ENCODE peak calls at places on chromosomes 3 and 15, in five cellular contexts. P is EL, R is glomerular endothelial cell, N is kidney tubule cell, S is GM04503. T is an unnamed sample.

GRCh38 chr3:150469931-150470740 is 62.0 kb downstream of the TSC22D2 start:
- DNase-seq in S (no peak), P (peak), N (peak), R (no peak), T (no peak)

GRCh38 chr15:90523373-90523772 is 6.3 kb upstream of the CRTC3 start:
- DNase-seq in S (no peak), N (no peak), R (no peak), P (no peak), T (no peak)

GRCh38 chr3:132083583-132084372 is 49.0 kb upstream of the CPNE4 start:
- DNase-seq in N (peak), P (peak), R (peak), S (no peak), T (no peak)

GRCh38 chr3:147419062-147419701 is 10.0 kb downstream of the ZIC1 start:
- DNase-seq in P (no peak), S (no peak), R (no peak), N (peak), T (no peak)

GRCh38 chr3:182983811-182984210 is 3.5 kb upstream of the DCUN1D1 start:
- DNase-seq in R (no peak), P (no peak), S (no peak), N (no peak), T (no peak)

GRCh38 chr3:44795197-44795596 is 33.6 kb downstream of the KIF15 start:
- DNase-seq in S (peak), P (peak), N (no peak), R (no peak), T (no peak)

GRCh38 chr15:34122771-34123183 is 20.9 kb downstream of the PGBD4 start:
- DNase-seq in S (no peak), R (peak), P (peak), N (peak), T (no peak)

GRCh38 chr15:66865622-66866611 is 163.9 kb downstream of the SMAD6 start:
- DNase-seq in N (no peak), S (no peak), P (no peak), R (no peak), T (no peak)

GRCh38 chr15:66884661-66885237 is 180.7 kb upstream of the SMAD3 start:
- DNase-seq in N (no peak), S (no peak), R (no peak), P (no peak), T (no peak)

GRCh38 chr15:58038426-58039106 is 26.9 kb downstream of the ALDH1A2 start:
- DNase-seq in P (peak), N (peak), S (no peak), R (no peak), T (no peak)

GRCh38 chr3:192409838-192410683 is 317.3 kb downstream of the FGF12 start:
- DNase-seq in S (no peak), R (no peak), N (peak), P (no peak), T (no peak)

GRCh38 chr3:51675201-51675611 is 4.2 kb downstream of the TEX264 start:
- DNase-seq in N (peak), P (peak), S (no peak), R (no peak), T (no peak)

GRCh38 chr15:101675015-101675414 is 22.8 kb upstream of the TM2D3 start:
- DNase-seq in R (no peak), N (peak), S (peak), P (peak), T (no peak)

GRCh38 chr15:60370804-60371700 is 26.7 kb downstream of the ANXA2 start:
- DNase-seq in N (peak), R (peak), P (peak), S (peak), T (no peak)

GRCh38 chr15:70316059-70316600 is 218.4 kb upstream of the TLE3 start:
- DNase-seq in N (no peak), R (no peak), P (no peak), S (no peak), T (no peak)

GRCh38 chr15:62066663-62067447 is at the start of gene C2CD4A:
- DNase-seq in R (no peak), N (peak), P (peak), S (no peak), T (peak)